ENCODE peak calls at places on chromosome 22, in eight cellular contexts. T is GF-D8, O is HEK293T, W is IMR-90, G is NCI-H2081, M is AG04449, V is glutamatergic neuron, D is dorsolateral prefrontal cortex. F is an unnamed sample.

GRCh38 chr22:27242917-27243589 is 558.5 kb downstream of the MN1 start:
- DNase-seq in T (no peak), O (no peak), W (no peak), G (no peak), M (no peak), V (no peak), D (no peak), F (peak; percentile 53)

GRCh38 chr22:20494978-20495860 is at the start of gene KLHL22:
- DNase-seq in T (no peak), O (peak; percentile 66), W (peak; percentile 26), G (no peak), M (no peak), V (no peak), D (no peak), F (peak; percentile 77)

GRCh38 chr22:49018601-49019000 is 809.1 kb downstream of the BRD1 start:
- DNase-seq in T (no peak), O (no peak), W (no peak), G (no peak), M (no peak), V (no peak), D (peak; percentile 24), F (no peak)

GRCh38 chr22:39717099-39717498 is 146.5 kb downstream of the CACNA1I start:
- DNase-seq in T (no peak), O (no peak), W (no peak), G (no peak), M (no peak), V (no peak), D (peak; percentile 35), F (no peak)

GRCh38 chr22:30894371-30894740 is 74.2 kb downstream of the MORC2 start:
- DNase-seq in T (no peak), O (no peak), W (no peak), G (no peak), M (no peak), V (no peak), D (no peak), F (no peak)

GRCh38 chr22:47292546-47293320 is 530.3 kb downstream of the TBC1D22A start:
- DNase-seq in T (no peak), O (no peak), W (no peak), G (no peak), M (no peak), V (no peak), D (peak; percentile 20), F (no peak)

GRCh38 chr22:38740754-38741153 is 15.0 kb downstream of the SUN2 start:
- DNase-seq in T (no peak), O (no peak), W (no peak), G (no peak), M (no peak), V (no peak), D (no peak), F (no peak)

GRCh38 chr22:43829904-43830851 is 18.1 kb upstream of the EFCAB6 start:
- DNase-seq in T (no peak), O (no peak), W (peak; percentile 54), G (peak; percentile 35), M (no peak), V (peak; percentile 73), D (peak; percentile 39), F (peak; percentile 65)

GRCh38 chr22:46662226-46662625 is 42.0 kb downstream of the GRAMD4 start:
- DNase-seq in T (no peak), O (no peak), W (no peak), G (no peak), M (no peak), V (no peak), D (no peak), F (no peak)

GRCh38 chr22:33864723-33865130 is 55.5 kb downstream of the LARGE1 start:
- DNase-seq in T (no peak), O (no peak), W (peak; percentile 36), G (no peak), M (no peak), V (no peak), D (no peak), F (no peak)

GRCh38 chr22:20061481-20061861 is 18.6 kb upstream of the DGCR8 start:
- DNase-seq in T (no peak), O (no peak), W (peak; percentile 8), G (no peak), M (no peak), V (no peak), D (no peak), F (no peak)

GRCh38 chr22:35098921-35099320 is 33.0 kb downstream of the ISX start:
- DNase-seq in T (no peak), O (no peak), W (no peak), G (no peak), M (no peak), V (no peak), D (no peak), F (no peak)

GRCh38 chr22:19866665-19867009 is 12.0 kb upstream of the GNB1L start:
- DNase-seq in T (no peak), O (no peak), W (no peak), G (no peak), M (no peak), V (no peak), D (no peak), F (no peak)

GRCh38 chr22:20867179-20868099 is 8.6 kb downstream of the SNAP29 start:
- DNase-seq in T (peak; percentile 15), O (no peak), W (peak; percentile 46), G (no peak), M (no peak), V (no peak), D (no peak), F (peak; percentile 70)

GRCh38 chr22:28589102-28589501 is 90.5 kb downstream of the TTC28 start:
- DNase-seq in T (no peak), O (no peak), W (no peak), G (no peak), M (no peak), V (no peak), D (no peak), F (no peak)

GRCh38 chr22:38080847-38081635 is 2.9 kb downstream of the SLC16A8 start:
- DNase-seq in T (no peak), O (no peak), W (peak; percentile 14), G (peak; percentile 39), M (no peak), V (peak; percentile 71), D (peak; percentile 66), F (peak; percentile 86)

GRCh38 chr22:27686534-27686933 is 115.0 kb downstream of the MN1 start:
- DNase-seq in T (no peak), O (no peak), W (peak; percentile 85), G (no peak), M (no peak), V (no peak), D (peak; percentile 84), F (peak; percentile 37)